ENCODE peak calls at places on chromosomes 12 and 14, in ten cellular contexts. X, Y, T, N, Q, F, R, C, I and G are unnamed samples.

GRCh38 chr12:102847131-102847530 is 69.9 kb downstream of the PAH start:
- DNase-seq in X (no peak), N (no peak), R (no peak), F (no peak), C (no peak), I (peak), T (no peak), Y (peak), Q (no peak), G (no peak)

GRCh38 chr14:104897286-104898194 is 27.1 kb upstream of the PLD4 start:
- DNase-seq in I (no peak), F (no peak), N (no peak), Y (no peak), Q (no peak), T (no peak), X (no peak), C (peak), R (no peak), G (peak)

GRCh38 chr14:96627811-96628775 is 125.9 kb downstream of the PAPOLA start:
- DNase-seq in F (no peak), R (no peak), Q (no peak), C (peak), T (no peak), X (no peak), N (no peak), I (no peak), Y (no peak), G (no peak)

GRCh38 chr12:96403870-96404269 is 3.6 kb upstream of the CDK17 start:
- DNase-seq in T (no peak), I (no peak), X (no peak), Y (no peak), F (no peak), N (peak), C (no peak), Q (no peak), R (no peak), G (no peak)

GRCh38 chr12:132131952-132132351 is 12.2 kb downstream of the DDX51 start:
- DNase-seq in Y (no peak), T (no peak), C (no peak), R (no peak), I (no peak), F (no peak), Q (no peak), N (no peak), X (no peak), G (peak)

GRCh38 chr12:130456375-130457199 is 118.9 kb downstream of the PIWIL1 start:
- DNase-seq in X (no peak), R (no peak), F (no peak), N (no peak), Y (no peak), Q (no peak), C (no peak), T (no peak), I (peak), G (no peak)

GRCh38 chr12:5442251-5443006 is 10.5 kb downstream of the NTF3 start:
- DNase-seq in Y (no peak), X (no peak), F (peak), R (peak), I (peak), N (peak), T (no peak), Q (no peak), C (peak), G (no peak)

GRCh38 chr12:128076188-128076587 is 190.8 kb upstream of the TMEM132C start:
- DNase-seq in I (peak), F (no peak), N (no peak), T (no peak), C (no peak), Q (no peak), X (no peak), Y (peak), R (no peak), G (no peak)

GRCh38 chr14:49464885-49465284 is 121.3 kb downstream of the RPS29 start:
- DNase-seq in N (peak), Y (no peak), I (peak), R (no peak), T (no peak), C (peak), Q (no peak), X (no peak), F (peak), G (no peak)

GRCh38 chr14:74965770-74966153 is 10.4 kb upstream of the PGF start:
- DNase-seq in R (no peak), T (peak), I (peak), F (no peak), Q (no peak), N (no peak), Y (peak), X (no peak), C (no peak), G (no peak)

GRCh38 chr12:53190108-53190729 is 9.5 kb upstream of the CSAD start:
- DNase-seq in N (peak), X (no peak), Q (no peak), Y (no peak), F (peak), I (peak), R (no peak), T (no peak), C (peak), G (peak)

GRCh38 chr14:75042040-75042439 is 9.2 kb downstream of the MLH3 start:
- DNase-seq in X (no peak), C (peak), F (no peak), T (no peak), I (no peak), R (no peak), N (no peak), Q (no peak), Y (no peak), G (no peak)

GRCh38 chr12:50597200-50598195 is 92.7 kb downstream of the DIP2B start:
- DNase-seq in N (peak), Y (peak), X (peak), T (peak), I (peak), Q (no peak), C (no peak), F (peak), R (no peak), G (no peak)

GRCh38 chr14:54147285-54147684 is 190.7 kb upstream of the BMP4 start:
- DNase-seq in F (no peak), N (no peak), C (no peak), I (peak), R (peak), X (no peak), Y (peak), T (peak), Q (no peak), G (no peak)

GRCh38 chr14:58922211-58922940 is 266.1 kb upstream of the DAAM1 start:
- DNase-seq in N (no peak), I (peak), R (no peak), F (no peak), Q (no peak), X (no peak), C (no peak), Y (peak), T (no peak), G (no peak)

GRCh38 chr12:121522962-121523361 is 57.9 kb downstream of the KDM2B start:
- DNase-seq in X (no peak), Y (no peak), C (no peak), I (no peak), Q (no peak), T (no peak), N (peak), R (no peak), F (no peak), G (no peak)

GRCh38 chr12:64938179-64938578 is 113.7 kb downstream of the TBC1D30 start:
- DNase-seq in T (no peak), Q (no peak), N (no peak), R (no peak), I (no peak), F (no peak), Y (no peak), X (no peak), C (no peak), G (no peak)

GRCh38 chr12:27575099-27575779 is 51.2 kb downstream of the PPFIBP1 start:
- DNase-seq in I (no peak), N (no peak), Q (no peak), R (no peak), Y (no peak), C (no peak), F (no peak), T (no peak), X (no peak), G (no peak)

GRCh38 chr12:91191516-91192111 is 9.0 kb upstream of the DCN start:
- DNase-seq in T (no peak), Y (no peak), C (no peak), R (no peak), Q (no peak), I (no peak), N (no peak), F (no peak), X (no peak), G (no peak)

GRCh38 chr12:49244161-49244560 is 20.7 kb upstream of the TUBA1C start:
- DNase-seq in X (no peak), Q (no peak), Y (no peak), N (no peak), I (peak), T (no peak), R (no peak), C (no peak), F (no peak), G (no peak)

GRCh38 chr14:64611358-64612020 is 61.7 kb downstream of the PPP1R36 start:
- DNase-seq in Y (no peak), F (no peak), T (no peak), Q (no peak), I (peak), R (no peak), X (no peak), C (no peak), N (no peak), G (no peak)

GRCh38 chr14:39398382-39398781 is 33.9 kb downstream of the FBXO33 start:
- DNase-seq in Y (no peak), I (no peak), R (no peak), C (no peak), X (no peak), F (no peak), N (no peak), T (no peak), Q (no peak), G (no peak)

GRCh38 chr14:100304825-100305445 is 1.3 kb downstream of the SLC25A29 start:
- DNase-seq in F (peak), N (no peak), Y (peak), X (no peak), R (peak), I (peak), C (no peak), T (no peak), Q (no peak), G (no peak)

GRCh38 chr14:100306256-100306505 is at the start of gene SLC25A29:
- DNase-seq in C (no peak), X (no peak), F (no peak), Q (no peak), T (no peak), R (no peak), Y (no peak), N (no peak), I (no peak), G (no peak)

GRCh38 chr14:100306506-100307214 is 416 bp upstream of the SLC25A29 start:
- DNase-seq in F (peak), C (peak), X (peak), I (peak), Y (peak), T (no peak), N (peak), R (peak), Q (peak), G (peak)

GRCh38 chr14:100303925-100304324 is 2.3 kb downstream of the SLC25A29 start:
- DNase-seq in X (no peak), I (no peak), Q (no peak), N (no peak), C (no peak), F (no peak), R (no peak), T (no peak), Y (no peak), G (no peak)

GRCh38 chr14:100305446-100306255 is 593 bp downstream of the SLC25A29 start:
- DNase-seq in Y (no peak), R (no peak), I (peak), X (no peak), Q (no peak), T (no peak), N (peak), C (peak), F (peak), G (peak)
- H3K27ac ChIP-seq in Y (no peak), R (no peak), I (no peak), X (peak), Q (peak), T (peak), N (no peak), C (peak), F (peak), G (peak)

GRCh38 chr14:52049721-52050588 is 18.9 kb downstream of the NID2 start:
- DNase-seq in T (no peak), I (no peak), R (no peak), Y (no peak), F (no peak), C (no peak), Q (no peak), N (no peak), X (no peak), G (no peak)

GRCh38 chr14:52051861-52052260 is 17.0 kb downstream of the NID2 start:
- DNase-seq in R (no peak), F (no peak), Q (no peak), I (peak), Y (no peak), T (no peak), C (no peak), N (no peak), X (no peak), G (no peak)

GRCh38 chr14:52052289-52052943 is 16.4 kb downstream of the NID2 start:
- DNase-seq in C (no peak), T (no peak), X (no peak), N (no peak), F (no peak), Q (no peak), I (peak), Y (no peak), R (no peak), G (no peak)

GRCh38 chr14:52052991-52053390 is 15.9 kb downstream of the NID2 start:
- DNase-seq in I (peak), Y (no peak), F (no peak), C (no peak), N (no peak), X (no peak), R (no peak), T (no peak), Q (no peak), G (no peak)

GRCh38 chr14:52051251-52051650 is 17.6 kb downstream of the NID2 start:
- DNase-seq in T (no peak), I (peak), Y (no peak), X (no peak), F (no peak), R (no peak), Q (no peak), N (no peak), C (no peak), G (no peak)
- H3K27ac ChIP-seq in T (no peak), I (peak), Y (no peak), X (no peak), F (no peak), R (no peak), Q (no peak), N (no peak), C (no peak), G (no peak)

DNA sequence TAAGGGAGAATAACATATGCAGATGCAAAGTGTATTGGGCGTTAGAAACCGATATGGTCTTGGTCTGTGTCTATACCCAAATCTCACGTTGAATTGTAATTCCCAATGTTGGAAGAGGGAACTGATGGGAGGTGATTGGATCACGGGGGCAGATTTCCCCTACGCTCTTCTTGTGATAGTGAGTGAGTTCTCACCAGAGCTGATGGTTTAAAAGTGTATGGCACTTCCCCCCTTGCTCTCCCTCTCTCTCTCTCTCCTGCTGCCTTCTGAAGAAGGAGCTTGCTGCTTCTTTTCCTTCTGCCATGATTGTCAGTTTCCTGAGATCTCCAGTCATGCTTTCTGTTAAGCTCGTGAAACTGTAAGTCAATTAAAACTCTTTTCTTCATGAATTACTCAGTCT is 1891.2 kb upstream of the FLRT2 start:
- DNase-seq in X (no peak), R (no peak), Q (no peak), F (no peak), I (no peak), T (no peak), C (no peak), Y (no peak), N (no peak), G (no peak)
- H3K27ac ChIP-seq in X (no peak), R (no peak), Q (no peak), F (peak), I (no peak), T (no peak), C (no peak), Y (no peak), N (no peak), G (no peak)

DNA sequence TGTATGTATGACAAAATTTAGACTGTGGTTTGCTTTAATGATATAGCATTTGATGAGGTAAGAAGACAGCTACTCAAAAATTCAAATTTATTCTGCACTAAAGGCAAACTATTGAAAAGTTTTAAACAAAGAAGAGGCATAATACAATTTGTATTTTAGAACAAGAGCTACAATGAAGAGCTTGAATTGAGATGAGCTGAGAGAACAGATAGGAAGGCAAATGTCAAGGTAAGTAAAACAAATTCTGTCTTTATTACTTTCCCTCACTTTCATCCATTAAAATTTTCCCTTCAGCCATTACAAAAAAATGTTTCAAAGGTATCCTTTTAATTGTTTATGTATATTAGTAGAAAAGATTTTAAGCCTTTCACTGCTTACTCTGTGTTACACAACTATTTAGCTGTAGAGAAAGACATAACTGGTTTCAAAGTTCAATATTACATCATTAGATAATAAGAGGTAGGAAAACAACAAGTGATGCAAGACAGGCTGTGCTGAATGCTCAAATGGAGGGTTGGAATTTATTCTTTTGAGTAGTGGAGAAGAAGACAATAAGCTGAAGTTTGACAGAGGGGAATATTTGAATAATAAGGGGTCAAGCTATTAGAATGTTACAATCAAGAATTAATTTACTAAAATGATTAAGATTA is 1334.1 kb downstream of the FSCB start:
- DNase-seq in Q (no peak), R (no peak), Y (no peak), F (no peak), T (no peak), N (no peak), C (no peak), I (no peak), X (no peak), G (no peak)
- H3K27ac ChIP-seq in Q (no peak), R (no peak), Y (no peak), F (no peak), T (no peak), N (no peak), C (no peak), I (no peak), X (no peak), G (no peak)

DNA sequence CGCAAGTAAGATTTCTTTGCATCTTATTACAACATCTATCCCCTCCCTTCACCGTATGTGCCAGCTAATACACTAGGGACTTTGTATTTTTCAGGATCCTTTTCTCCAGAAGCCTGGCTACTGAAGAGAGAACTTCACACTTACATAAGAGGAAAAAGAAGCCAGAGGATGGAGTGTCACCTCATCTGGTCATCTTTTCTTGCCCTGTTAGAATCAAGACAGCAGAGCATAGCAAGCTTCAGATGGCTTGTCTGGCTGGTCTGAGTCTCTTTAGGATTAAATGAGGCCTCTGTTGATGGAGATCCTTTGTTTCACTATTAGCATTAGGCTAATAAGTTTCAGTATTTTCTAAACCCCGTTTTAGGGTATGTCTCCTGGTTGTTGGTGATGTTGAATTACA is 14.4 kb upstream of the AACS start:
- DNase-seq in N (no peak), T (no peak), Q (no peak), C (no peak), R (no peak), X (no peak), F (no peak), I (no peak), Y (no peak), G (no peak)
- H3K27ac ChIP-seq in N (no peak), T (no peak), Q (no peak), C (no peak), R (no peak), X (no peak), F (no peak), I (no peak), Y (no peak), G (no peak)

GRCh38 chr12:18140969-18141368 is 51.0 kb upstream of the RERGL start:
- DNase-seq in C (no peak), Y (no peak), T (no peak), R (no peak), Q (no peak), X (no peak), I (no peak), N (no peak), F (no peak), G (no peak)
- H3K27ac ChIP-seq in C (no peak), Y (no peak), T (no peak), R (no peak), Q (no peak), X (no peak), I (no peak), N (no peak), F (no peak), G (no peak)

GRCh38 chr12:123268850-123269249 is 2.8 kb downstream of the CDK2AP1 start:
- DNase-seq in F (no peak), I (no peak), X (no peak), T (no peak), Q (no peak), R (no peak), Y (no peak), N (no peak), C (peak), G (no peak)
- H3K27ac ChIP-seq in F (no peak), I (peak), X (peak), T (no peak), Q (peak), R (no peak), Y (no peak), N (no peak), C (peak), G (peak)

DNA sequence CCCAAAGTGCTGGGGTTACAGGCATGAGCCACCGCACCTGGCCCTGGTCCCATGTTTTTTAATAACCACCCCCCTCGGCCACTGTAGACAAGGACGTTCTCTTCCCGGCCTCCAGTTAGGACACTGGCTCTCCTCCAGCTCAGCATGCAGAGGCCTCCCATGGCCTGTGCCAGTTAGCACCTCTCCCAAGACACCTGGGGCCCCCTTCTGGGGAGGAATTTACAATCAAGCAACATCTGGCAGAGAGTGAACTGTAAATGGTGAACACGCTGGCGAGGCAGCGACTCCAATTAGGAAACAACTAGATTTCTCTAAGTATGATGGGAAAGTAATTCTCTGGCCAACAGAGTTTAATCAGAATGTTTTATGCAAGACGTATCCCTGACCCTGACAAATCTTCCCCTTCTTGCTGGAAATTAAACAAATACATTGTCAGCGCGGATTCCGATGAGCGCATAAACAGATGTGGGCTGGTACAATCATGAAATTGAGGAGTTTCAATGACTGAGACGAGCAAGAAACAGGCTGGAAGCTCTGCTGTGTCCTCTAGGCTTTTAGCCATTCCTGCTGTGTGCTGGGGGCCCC is 61.8 kb upstream of the DLK1 start:
- DNase-seq in Y (no peak), F (no peak), X (no peak), R (no peak), N (no peak), I (peak), T (no peak), C (no peak), Q (no peak), G (peak)
- H3K27ac ChIP-seq in Y (no peak), F (peak), X (no peak), R (no peak), N (no peak), I (no peak), T (no peak), C (peak), Q (no peak), G (peak)